ENCODE peak calls at places on chromosomes 2 and 18, in four cellular contexts. C is left lung, D is tibial artery, S is lower lobe of right lung. L is an unnamed sample.
A peak's percentile ranks its signal among the peaks of the same experiment; 100 is the strongest.

GRCh38 chr2:233491326-233491725 is 75.3 kb downstream of the USP40 start:
- DNase-seq in S (no peak), D (no peak), C (no peak), L (no peak)

GRCh38 chr2:123098618-123099017 is 926.5 kb upstream of the CNTNAP5 start:
- DNase-seq in D (no peak), C (no peak), S (no peak), L (no peak)

GRCh38 chr2:45280801-45281200 is 271.5 kb upstream of the SIX2 start:
- DNase-seq in D (no peak), C (no peak), S (no peak), L (no peak)

GRCh38 chr2:219402665-219403515 is 15.2 kb upstream of the DNPEP start:
- DNase-seq in D (peak; percentile 74), S (peak; percentile 66), C (peak; percentile 56), L (no peak)

GRCh38 chr2:144498215-144498614 is 21.7 kb downstream of the ZEB2 start:
- DNase-seq in C (no peak), D (no peak), S (no peak), L (no peak)

GRCh38 chr2:46651363-46652099 is 172.2 kb downstream of the TMEM247 start:
- DNase-seq in S (no peak), C (no peak), D (no peak), L (no peak)

GRCh38 chr18:2826581-2826980 is 20.2 kb upstream of the EMILIN2 start:
- DNase-seq in C (peak; percentile 34), S (no peak), D (peak; percentile 72), L (no peak)

GRCh38 chr2:237977380-237977779 is 10.6 kb downstream of the UBE2F start:
- DNase-seq in D (no peak), C (no peak), S (no peak), L (no peak)

GRCh38 chr18:555705-556402 is 24.3 kb upstream of the CETN1 start:
- DNase-seq in D (no peak), C (no peak), S (no peak), L (no peak)

GRCh38 chr2:117613101-117613500 is 201.4 kb upstream of the DDX18 start:
- DNase-seq in S (no peak), D (no peak), C (no peak), L (no peak)

GRCh38 chr2:26148501-26148900 is 24.4 kb upstream of the GAREM2 start:
- DNase-seq in C (no peak), D (no peak), S (no peak), L (no peak)

GRCh38 chr2:144162652-144163051 is 357.3 kb downstream of the ZEB2 start:
- DNase-seq in S (no peak), D (no peak), C (no peak), L (no peak)

GRCh38 chr2:119429225-119430000 is 2.2 kb upstream of the TMEM37 start:
- DNase-seq in S (no peak), C (no peak), D (no peak), L (no peak)

GRCh38 chr2:43159797-43160196 is 66.6 kb downstream of the ZFP36L2 start:
- DNase-seq in D (no peak), C (no peak), S (no peak), L (no peak)

GRCh38 chr2:149513461-149513860 is 74.1 kb downstream of the MMADHC start:
- DNase-seq in C (no peak), D (no peak), S (no peak), L (no peak)

GRCh38 chr2:182625814-182626213 is 90.2 kb upstream of the DNAJC10 start:
- DNase-seq in D (no peak), C (no peak), S (no peak), L (no peak)

GRCh38 chr2:10680214-10680613 is 9.6 kb downstream of the NOL10 start:
- DNase-seq in S (no peak), C (no peak), D (no peak), L (no peak)

GRCh38 chr2:15953891-15954680 is 13.7 kb downstream of the MYCN start:
- DNase-seq in D (no peak), S (no peak), C (no peak), L (no peak)

GRCh38 chr2:37000273-37000780 is 34.0 kb upstream of the STRN start:
- DNase-seq in D (no peak), S (no peak), C (no peak), L (no peak)

GRCh38 chr2:74815955-74816354 is 18.0 kb upstream of the HK2 start:
- DNase-seq in S (no peak), C (no peak), D (no peak), L (no peak)

GRCh38 chr2:111652681-111653080 is 231.3 kb downstream of the ANAPC1 start:
- DNase-seq in C (no peak), S (no peak), D (no peak), L (no peak)

GRCh38 chr2:173898178-173898668 is 67.0 kb downstream of the SP3 start:
- DNase-seq in D (no peak), S (no peak), C (no peak), L (no peak)

GRCh38 chr2:19667536-19667949 is 234.2 kb downstream of the TTC32 start:
- DNase-seq in D (no peak), S (no peak), C (no peak), L (no peak)

GRCh38 chr18:54267688-54268087 is 1.6 kb upstream of the POLI start:
- DNase-seq in D (no peak), C (no peak), S (no peak), L (no peak)

GRCh38 chr2:27664622-27665363 is 1.1 kb downstream of the SLC4A1AP start:
- DNase-seq in S (no peak), C (no peak), D (no peak), L (no peak)

GRCh38 chr18:31736630-31737029 is 24.1 kb downstream of the SLC25A52 start:
- DNase-seq in C (no peak), D (no peak), S (no peak), L (no peak)

GRCh38 chr18:36427369-36427768 is 129.9 kb downstream of the FHOD3 start:
- DNase-seq in D (no peak), C (no peak), S (no peak), L (no peak)

GRCh38 chr18:58216071-58216471 is 172.0 kb downstream of the NEDD4L start:
- DNase-seq in S (no peak), C (no peak), D (no peak), L (no peak)

GRCh38 chr2:73979686-73980085 is 5.0 kb upstream of the TET3 start:
- DNase-seq in S (no peak), D (no peak), C (no peak), L (no peak)

GRCh38 chr2:24122-24521 is 22.2 kb downstream of the FAM110C start:
- DNase-seq in S (no peak), C (no peak), D (no peak), L (peak; percentile 44)

GRCh38 chr2:18898271-18898670 is 308.9 kb upstream of the NT5C1B start:
- DNase-seq in S (no peak), C (no peak), D (no peak), L (no peak)

GRCh38 chr2:219228745-219229374 is 576 bp downstream of the ATG9A start:
- DNase-seq in D (no peak), C (no peak), S (no peak), L (no peak)

GRCh38 chr2:216221806-216222205 is 112.7 kb downstream of the XRCC5 start:
- DNase-seq in C (no peak), D (no peak), S (no peak), L (no peak)

GRCh38 chr2:32783468-32783867 is 155.6 kb downstream of the TTC27 start:
- DNase-seq in D (no peak), C (no peak), S (no peak), L (no peak)

GRCh38 chr2:109208071-109208950 is 79.3 kb downstream of the SH3RF3 start:
- DNase-seq in D (no peak), C (no peak), S (no peak), L (no peak)

GRCh38 chr18:55419939-55420664 is 167.9 kb downstream of the TCF4 start:
- DNase-seq in C (no peak), D (no peak), S (no peak), L (no peak)

GRCh38 chr2:165114345-165114943 is 89.4 kb downstream of the SCN3A start:
- DNase-seq in D (no peak), C (no peak), S (no peak), L (no peak)

GRCh38 chr2:226699321-226699720 is 100.3 kb downstream of the IRS1 start:
- DNase-seq in S (no peak), D (peak; percentile 54), C (no peak), L (peak; percentile 4)
- H3K4me1 ChIP-seq in S (no peaks in the 10 kb centered on the region), D (no peaks in the 10 kb centered on the region), C (no peaks in the 10 kb centered on the region), L (no peaks in the 10 kb centered on the region)

GRCh38 chr18:50689578-50689977 is 129.7 kb downstream of the MAPK4 start:
- DNase-seq in S (no peak), C (no peak), D (no peak), L (no peak)

GRCh38 chr18:50686409-50686808 is 126.5 kb downstream of the MAPK4 start:
- DNase-seq in C (no peak), D (no peak), S (no peak), L (no peak)

GRCh38 chr18:50687491-50687890 is 127.6 kb downstream of the MAPK4 start:
- DNase-seq in C (peak; percentile 67), S (peak; percentile 57), D (no peak), L (no peak)
- H3K27ac ChIP-seq in C (no peak overlapping the region), S (no peak overlapping the region), D (no peak overlapping the region), L (no peak overlapping the region)

GRCh38 chr2:157572725-157573124 is 55.9 kb downstream of the ACVR1C start:
- DNase-seq in C (no peak), D (no peak), S (no peak), L (peak; percentile 8)
- TF ChIP-seq CTCF in C (no peak), D (no peak), S (peak; percentile 14), L (no peak)

DNA sequence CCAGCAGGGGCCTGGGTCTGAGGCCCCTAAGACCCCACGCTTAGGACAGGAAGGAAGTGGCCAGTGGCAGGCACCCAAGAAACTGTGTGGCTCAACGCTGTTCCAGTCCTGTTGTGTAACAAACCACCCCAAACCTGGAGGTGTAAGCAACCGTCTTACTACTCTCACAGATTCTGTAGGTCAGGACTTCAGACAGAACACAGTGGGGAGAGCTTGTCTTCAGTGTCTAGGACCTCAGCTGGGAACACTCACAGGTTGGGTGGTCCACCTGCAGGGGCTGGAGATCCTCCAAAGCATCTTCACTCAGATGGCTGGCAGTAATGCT is 123.0 kb downstream of the KLHL29 start:
- DNase-seq in D (no peak), S (peak; percentile 26), C (no peak), L (no peak)
- H3K4me1 ChIP-seq in D (peaks cover 57% of the 10 kb centered on the region), S (peaks cover 27% of the 10 kb centered on the region), C (no peaks in the 10 kb centered on the region), L (no peaks in the 10 kb centered on the region)

DNA sequence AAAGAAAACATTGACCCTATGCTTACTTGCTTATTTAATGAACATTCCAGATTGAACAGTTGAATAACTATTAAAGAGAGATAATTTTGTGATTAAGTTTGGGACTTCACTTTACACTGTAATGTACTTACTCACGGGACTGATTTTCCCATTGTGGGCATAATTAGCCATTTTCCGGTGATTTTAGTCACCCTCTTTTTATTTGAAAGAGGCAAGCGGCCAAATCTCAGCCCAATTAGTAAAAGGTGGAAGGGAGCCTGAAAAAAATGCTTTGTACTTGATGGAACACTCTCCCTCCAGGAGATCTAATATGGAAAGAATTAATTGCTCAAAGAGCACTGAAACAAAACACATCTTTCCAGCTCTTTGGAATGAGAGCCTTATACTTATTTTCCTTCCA is 50.2 kb downstream of the CALCRL start:
- DNase-seq in D (no peak), C (no peak), S (no peak), L (no peak)
- H3K27ac ChIP-seq in D (no peak overlapping the region), C (no peak overlapping the region), S (no peak overlapping the region), L (no peak overlapping the region)

L was measured in pancreas.